ENCODE peak calls at places on chromosomes 13 and 19, in nine cellular contexts. X is RPMI7951, R is AG09319, O is uterus, H is T-helper 2 cell, T is H9, Z is head of caudate nucleus, Y is transverse colon, F is lower lobe of right lung. V is an unnamed sample.

GRCh38 chr13:100051070-100051469 is 37.8 kb upstream of the PCCA start:
- DNase-seq in X (no peak), R (no peak), O (no peak), H (no peak), T (no peak), Z (no peak), Y (no peak), F (no peak), V (no peak)

GRCh38 chr13:95113601-95114000 is 187.7 kb downstream of the ABCC4 start:
- DNase-seq in X (no peak), R (no peak), O (no peak), H (no peak), T (no peak), Z (no peak), Y (no peak), F (no peak), V (no peak)

GRCh38 chr19:40507892-40508291 is 41.1 kb downstream of the SPTBN4 start:
- DNase-seq in X (no peak), R (no peak), O (no peak), H (no peak), T (peak; percentile 49), Z (no peak), Y (no peak), F (no peak), V (no peak)

GRCh38 chr13:93038187-93038586 is 188.4 kb upstream of the GPC6 start:
- DNase-seq in X (no peak), R (no peak), O (no peak), H (no peak), T (no peak), Z (no peak), Y (no peak), F (no peak), V (no peak)

GRCh38 chr19:1474765-1475351 is 4.2 kb downstream of the C19orf25 start:
- DNase-seq in X (no peak), R (no peak), O (no peak), H (no peak), T (no peak), Z (no peak), Y (no peak), F (no peak), V (no peak)

GRCh38 chr19:6362351-6362801 is 1.0 kb downstream of the CLPP start:
- DNase-seq in X (no peak), R (no peak), O (no peak), H (peak; percentile 71), T (no peak), Z (no peak), Y (no peak), F (no peak), V (no peak)

GRCh38 chr13:71626396-71626795 is 240.6 kb downstream of the DACH1 start:
- DNase-seq in X (no peak), R (no peak), O (no peak), H (no peak), T (no peak), Z (no peak), Y (no peak), F (no peak), V (no peak)

GRCh38 chr19:18284710-18285430 is 3.4 kb upstream of the JUND start:
- DNase-seq in X (no peak), R (no peak), O (no peak), H (peak; percentile 80), T (no peak), Z (no peak), Y (no peak), F (no peak), V (no peak)

GRCh38 chr13:24613755-24614154 is 66.5 kb upstream of the ATP12A start:
- DNase-seq in X (no peak), R (no peak), O (no peak), H (no peak), T (no peak), Z (no peak), Y (no peak), F (no peak), V (no peak)

GRCh38 chr13:74990992-74991391 is 491.0 kb downstream of the TBC1D4 start:
- DNase-seq in X (no peak), R (no peak), O (no peak), H (no peak), T (no peak), Z (no peak), Y (no peak), F (no peak), V (no peak)

GRCh38 chr19:43624933-43625332 is 5.5 kb upstream of the ZNF428 start:
- DNase-seq in X (no peak), R (no peak), O (no peak), H (peak; percentile 90), T (peak; percentile 96), Z (no peak), Y (peak; percentile 82), F (peak; percentile 82), V (peak; percentile 36)

GRCh38 chr13:37202264-37202663 is 96.8 kb upstream of the CSNK1A1L start:
- DNase-seq in X (no peak), R (no peak), O (no peak), H (no peak), T (no peak), Z (no peak), Y (no peak), F (no peak), V (no peak)

GRCh38 chr19:33411621-33412180 is 38.2 kb downstream of the CEBPG start:
- DNase-seq in X (no peak), R (no peak), O (no peak), H (no peak), T (no peak), Z (no peak), Y (no peak), F (no peak), V (no peak)

GRCh38 chr19:18483119-18483518 is 38.8 kb downstream of the ELL start:
- DNase-seq in X (no peak), R (no peak), O (no peak), H (no peak), T (no peak), Z (no peak), Y (no peak), F (no peak), V (no peak)

GRCh38 chr13:50941146-50941545 is 31.6 kb downstream of the RNASEH2B start:
- DNase-seq in X (no peak), R (no peak), O (no peak), H (no peak), T (no peak), Z (no peak), Y (no peak), F (no peak), V (no peak)

GRCh38 chr13:114148521-114148855 is 16.1 kb upstream of the RASA3 start:
- DNase-seq in X (no peak), R (no peak), O (no peak), H (peak; percentile 99), T (no peak), Z (no peak), Y (peak; percentile 64), F (peak; percentile 45), V (no peak)

GRCh38 chr19:901216-902092 is 8.2 kb downstream of the RNU6-9 start:
- DNase-seq in X (no peak), R (no peak), O (no peak), H (no peak), T (no peak), Z (no peak), Y (no peak), F (no peak), V (no peak)

GRCh38 chr19:46704379-46705076 is 12.4 kb downstream of the PRKD2 start:
- DNase-seq in X (peak; percentile 47), R (no peak), O (peak; percentile 73), H (peak; percentile 69), T (peak; percentile 88), Z (peak; percentile 76), Y (peak; percentile 81), F (peak; percentile 88), V (peak; percentile 78)

GRCh38 chr13:50319603-50320296 is 304.5 kb downstream of the KCNRG start:
- DNase-seq in X (peak; percentile 63), R (no peak), O (no peak), H (peak; percentile 74), T (no peak), Z (no peak), Y (no peak), F (no peak), V (no peak)

GRCh38 chr19:54469496-54469934 is 3.6 kb downstream of the CDC42EP5 start:
- DNase-seq in X (no peak), R (no peak), O (peak; percentile 64), H (no peak), T (no peak), Z (no peak), Y (peak; percentile 76), F (peak; percentile 63), V (peak; percentile 67)

GRCh38 chr19:17775991-17776803 is 18.7 kb upstream of the B3GNT3 start:
- DNase-seq in X (peak; percentile 36), R (no peak), O (no peak), H (no peak), T (no peak), Z (no peak), Y (no peak), F (peak; percentile 82), V (no peak)

GRCh38 chr13:50161052-50161451 is 145.8 kb downstream of the KCNRG start:
- DNase-seq in X (peak; percentile 48), R (peak; percentile 5), O (no peak), H (no peak), T (no peak), Z (no peak), Y (no peak), F (no peak), V (no peak)

GRCh38 chr19:12603714-12604113 is 6.9 kb downstream of the ZNF490 start:
- DNase-seq in X (peak; percentile 33), R (no peak), O (no peak), H (peak; percentile 60), T (no peak), Z (peak; percentile 72), Y (peak; percentile 17), F (no peak), V (no peak)

GRCh38 chr19:11578342-11579142 is 1.1 kb upstream of the ACP5 start:
- DNase-seq in X (no peak), R (no peak), O (no peak), H (peak; percentile 67), T (peak; percentile 56), Z (no peak), Y (peak; percentile 61), F (peak; percentile 92), V (peak; percentile 42)

GRCh38 chr19:36064829-36065228 is 10.1 kb downstream of the WDR62 start:
- DNase-seq in X (no peak), R (no peak), O (no peak), H (no peak), T (no peak), Z (no peak), Y (no peak), F (no peak), V (no peak)

GRCh38 chr13:61144834-61145593 is 270.6 kb downstream of the PCDH20 start:
- DNase-seq in X (no peak), R (no peak), O (no peak), H (no peak), T (no peak), Z (no peak), Y (no peak), F (no peak), V (no peak)

GRCh38 chr19:52679598-52679997 is 41.4 kb upstream of the ZNF83 start:
- DNase-seq in X (no peak), R (no peak), O (no peak), H (no peak), T (no peak), Z (no peak), Y (no peak), F (no peak), V (no peak)

GRCh38 chr13:43776680-43777079 is 10.1 kb downstream of the ENOX1 start:
- DNase-seq in X (peak; percentile 62), R (no peak), O (no peak), H (no peak), T (no peak), Z (no peak), Y (no peak), F (no peak), V (no peak)

GRCh38 chr19:44764975-44765948 is 12.4 kb upstream of the CBLC start:
- DNase-seq in X (no peak), R (no peak), O (no peak), H (no peak), T (no peak), Z (no peak), Y (peak; percentile 84), F (peak; percentile 73), V (no peak)

GRCh38 chr13:34391071-34391470 is 551.0 kb upstream of the NBEA start:
- DNase-seq in X (peak; percentile 83), R (no peak), O (no peak), H (no peak), T (no peak), Z (no peak), Y (no peak), F (no peak), V (no peak)

GRCh38 chr13:33032037-33032625 is 15.9 kb downstream of the KL start:
- DNase-seq in X (peak; percentile 24), R (no peak), O (no peak), H (no peak), T (no peak), Z (no peak), Y (no peak), F (peak; percentile 68), V (peak; percentile 29)

V was measured in left ventricle myocardium inferior.